ENCODE peak calls at places on chromosome 1, in eight cellular contexts. S, Q, K, I, Y, A, W and O are unnamed samples.
A peak's percentile ranks its signal among the peaks of the same experiment; 100 is the strongest.

GRCh38 chr1:36256558-36257374 is 32.5 kb downstream of the THRAP3 start:
- DNase-seq in S (no peak), Q (no peak), K (no peak), I (no peak), Y (no peak), A (no peak), W (no peak), O (no peak)

GRCh38 chr1:27545876-27546275 is 55.9 kb upstream of the WASF2 start:
- DNase-seq in S (no peak), Q (no peak), K (no peak), I (no peak), Y (no peak), A (no peak), W (no peak), O (no peak)

GRCh38 chr1:244060117-244060516 is 9.0 kb downstream of the ZBTB18 start:
- DNase-seq in S (no peak), Q (no peak), K (no peak), I (no peak), Y (no peak), A (no peak), W (no peak), O (no peak)

GRCh38 chr1:186183219-186183618 is 191.8 kb downstream of the TPR start:
- DNase-seq in S (no peak), Q (peak; percentile 41), K (no peak), I (peak; percentile 54), Y (no peak), A (no peak), W (no peak), O (no peak)

GRCh38 chr1:182476625-182477024 is 26.7 kb downstream of the RGSL1 start:
- DNase-seq in S (no peak), Q (no peak), K (no peak), I (no peak), Y (no peak), A (no peak), W (no peak), O (no peak)

GRCh38 chr1:231170875-231171274 is 9.0 kb downstream of the TRIM67 start:
- DNase-seq in S (no peak), Q (no peak), K (no peak), I (peak; percentile 33), Y (no peak), A (no peak), W (no peak), O (no peak)

GRCh38 chr1:71047635-71048607 is at the start of gene PTGER3:
- DNase-seq in S (peak; percentile 79), Q (peak; percentile 61), K (peak; percentile 95), I (no peak), Y (peak; percentile 75), A (peak; percentile 71), W (peak; percentile 57), O (peak; percentile 38)

GRCh38 chr1:191174298-191174697 is 696.6 kb upstream of the BRINP3 start:
- DNase-seq in S (no peak), Q (no peak), K (no peak), I (no peak), Y (no peak), A (no peak), W (no peak), O (no peak)

GRCh38 chr1:247324204-247324787 is 7.4 kb downstream of the ZNF496 start:
- DNase-seq in S (no peak), Q (no peak), K (no peak), I (no peak), Y (no peak), A (no peak), W (no peak), O (no peak)

GRCh38 chr1:203153989-203154821 is 21.4 kb downstream of the MYBPH start:
- DNase-seq in S (no peak), Q (no peak), K (no peak), I (no peak), Y (no peak), A (no peak), W (no peak), O (no peak)

GRCh38 chr1:28449904-28450303 is 55.9 kb upstream of the RCC1 start:
- DNase-seq in S (no peak), Q (no peak), K (no peak), I (no peak), Y (no peak), A (no peak), W (no peak), O (no peak)

GRCh38 chr1:111733183-111733995 is 5.8 kb downstream of the INKA2 start:
- DNase-seq in S (no peak), Q (peak; percentile 66), K (peak; percentile 77), I (peak; percentile 52), Y (no peak), A (peak; percentile 66), W (peak; percentile 42), O (no peak)

GRCh38 chr1:45679123-45679522 is 7.2 kb downstream of the GPBP1L1 start:
- DNase-seq in S (no peak), Q (no peak), K (no peak), I (no peak), Y (no peak), A (no peak), W (no peak), O (no peak)

DNA sequence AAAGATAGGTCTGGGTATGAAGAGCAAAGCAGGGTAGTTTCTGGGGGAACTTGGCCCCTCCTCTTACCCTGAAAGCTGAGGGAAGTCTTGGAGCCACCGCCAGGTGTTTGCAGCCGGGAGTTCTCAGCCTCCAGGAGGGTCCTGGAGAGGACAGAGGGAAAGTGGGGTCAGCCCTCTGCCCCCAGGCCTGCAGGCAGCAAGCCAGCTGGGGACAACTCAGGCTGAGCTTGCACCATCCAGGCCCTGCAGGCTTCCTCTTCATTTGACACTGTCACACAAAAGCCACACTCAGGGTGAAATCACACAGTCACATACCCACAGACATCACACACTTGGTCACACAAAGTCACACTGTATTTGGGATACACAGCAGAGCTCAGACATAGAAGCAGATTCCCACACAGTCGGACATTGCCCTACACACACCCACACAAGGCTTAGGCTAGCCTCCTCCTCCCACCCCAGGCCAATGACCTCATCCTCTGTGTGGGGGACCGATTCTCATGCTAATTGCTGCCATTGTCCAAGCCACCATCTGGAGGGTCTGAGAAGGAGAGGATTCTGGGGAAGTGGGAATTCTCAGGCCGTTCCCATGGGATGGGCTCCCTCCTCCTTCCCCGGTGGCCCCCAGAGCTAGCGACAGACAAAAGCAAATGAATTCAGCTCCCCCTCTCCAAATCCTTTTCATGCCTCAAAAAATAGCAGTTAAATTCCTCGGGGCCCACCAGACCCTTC is 3.7 kb downstream of the NES start:
- DNase-seq in S (no peak), Q (no peak), K (no peak), I (no peak), Y (peak; percentile 97), A (no peak), W (no peak), O (no peak)
- H3K27ac ChIP-seq in S (no peak overlapping the region), Q (peak overlapping the region; percentile 46), K (no peak overlapping the region), I (no peak overlapping the region), Y (peak overlapping the region; percentile 69), A (no peak overlapping the region), W (no peak overlapping the region), O (no peak overlapping the region)

DNA sequence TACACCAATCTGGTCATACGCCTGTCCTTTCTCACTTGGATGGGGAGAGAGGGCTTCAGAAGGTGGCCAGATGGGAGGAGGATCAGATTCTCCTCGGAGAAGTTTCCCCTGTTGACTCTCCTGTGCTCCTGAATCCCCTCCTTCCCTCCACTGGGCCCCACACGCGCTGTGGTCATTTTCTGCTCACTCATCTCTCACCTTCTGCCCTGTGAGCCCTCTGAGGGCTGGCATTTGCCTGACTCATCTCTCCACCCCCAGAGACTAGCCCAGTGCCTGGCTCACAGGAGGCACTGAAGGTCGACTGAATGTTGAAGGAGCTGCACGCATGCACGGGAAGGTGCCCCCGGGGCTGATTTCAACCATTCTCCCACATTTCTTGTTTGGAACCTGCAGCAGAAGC is 14.2 kb downstream of the ABCA4 start:
- DNase-seq in S (peak; percentile 35), Q (no peak), K (no peak), I (no peak), Y (no peak), A (no peak), W (no peak), O (no peak)
- H3K4me1 ChIP-seq in S (no peaks in the 10 kb centered on the region), Q (no peaks in the 10 kb centered on the region), K (no peaks in the 10 kb centered on the region), I (peaks cover 12% of the 10 kb centered on the region), Y (peaks cover 2% of the 10 kb centered on the region), A (no peaks in the 10 kb centered on the region), W (peaks cover 5% of the 10 kb centered on the region), O (no peaks in the 10 kb centered on the region)

DNA sequence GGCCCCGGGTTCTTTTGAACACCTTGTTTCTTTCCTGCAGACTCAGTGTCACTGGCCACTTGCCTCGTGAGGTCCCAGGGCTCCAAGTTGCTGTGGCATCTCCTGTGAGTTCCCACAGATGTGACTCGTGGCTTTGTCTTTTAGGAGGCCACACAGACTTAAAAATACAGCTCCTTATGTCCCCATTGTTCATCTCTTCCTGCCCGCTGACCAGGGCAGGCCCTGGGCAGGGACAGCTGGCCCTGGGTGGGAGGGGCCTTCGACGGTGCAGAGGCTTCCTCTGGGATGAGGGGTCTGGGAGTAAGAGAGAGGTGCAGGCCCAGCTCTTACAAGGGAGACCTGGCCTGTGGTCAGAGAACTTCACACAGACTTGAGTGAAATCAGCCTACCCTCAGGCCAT is 15.6 kb downstream of the LDLRAP1 start:
- DNase-seq in S (no peak), Q (no peak), K (no peak), I (no peak), Y (no peak), A (no peak), W (no peak), O (no peak)
- H3K27ac ChIP-seq in S (no peak overlapping the region), Q (peak overlapping the region; percentile 53), K (no peak overlapping the region), I (no peak overlapping the region), Y (no peak overlapping the region), A (no peak overlapping the region), W (peak overlapping the region; percentile 55), O (no peak overlapping the region)

DNA sequence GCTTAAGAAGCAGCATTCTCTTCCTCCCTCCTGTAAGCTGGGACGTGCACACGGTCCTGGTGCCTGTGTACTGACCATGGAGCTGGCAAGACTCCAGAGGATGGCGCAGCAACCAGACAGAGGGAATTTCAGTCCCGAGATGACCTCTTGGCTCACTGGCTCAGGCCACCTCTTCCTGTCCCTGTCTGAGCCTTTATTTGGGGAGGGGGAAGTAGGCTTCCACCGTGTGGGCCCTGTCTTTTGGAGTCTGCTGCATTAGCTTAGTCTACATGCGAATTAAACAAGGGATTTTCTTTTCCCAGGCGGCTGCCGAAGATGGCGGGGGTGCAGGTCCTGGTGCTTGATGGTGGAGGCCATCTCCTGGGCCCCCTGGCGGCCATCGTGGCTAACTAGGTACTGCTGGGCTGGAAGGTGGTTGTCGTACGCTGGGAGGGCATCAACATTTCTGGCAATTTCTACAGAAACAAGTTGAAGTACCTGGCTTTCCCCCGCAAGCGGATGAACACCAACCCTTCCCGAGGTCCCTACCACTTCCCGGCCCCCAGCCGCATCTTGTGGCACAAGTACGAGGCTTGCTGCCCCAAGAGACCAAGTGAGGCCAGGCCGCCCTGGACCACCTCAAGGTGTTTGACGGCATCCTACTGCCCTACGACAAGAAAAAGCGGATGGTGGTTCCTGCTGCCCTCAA is 10.2 kb downstream of the IL24 start:
- DNase-seq in S (no peak), Q (peak; percentile 28), K (no peak), I (peak; percentile 67), Y (peak; percentile 54), A (no peak), W (no peak), O (no peak)
- H3K4me1 ChIP-seq in S (peaks cover 37% of the 10 kb centered on the region), Q (peaks cover 3% of the 10 kb centered on the region), K (no peaks in the 10 kb centered on the region), I (peaks cover 23% of the 10 kb centered on the region), Y (peaks cover 3% of the 10 kb centered on the region), A (peaks cover 2% of the 10 kb centered on the region), W (peaks cover 76% of the 10 kb centered on the region), O (peaks cover 77% of the 10 kb centered on the region)

GRCh38 chr1:121519042-121519755 is 334.4 kb downstream of the SRGAP2C start:
- DNase-seq in S (peak; percentile 92), Q (peak; percentile 40), K (peak; percentile 84), I (peak; percentile 70), Y (peak; percentile 91), A (peak; percentile 55), W (peak; percentile 89), O (peak; percentile 81)
- H3K27ac ChIP-seq in S (peak overlapping the region; percentile 80), Q (no peak overlapping the region), K (no peak overlapping the region), I (peak overlapping the region; percentile 97), Y (no peak overlapping the region), A (no peak overlapping the region), W (peak overlapping the region; percentile 70), O (peak overlapping the region; percentile 69)

GRCh38 chr1:14940285-14940890 is 213.2 kb upstream of the TMEM51 start:
- DNase-seq in S (no peak), Q (no peak), K (no peak), I (no peak), Y (no peak), A (no peak), W (no peak), O (no peak)
- H3K4me1 ChIP-seq in S (no peaks in the 10 kb centered on the region), Q (peaks cover 3% of the 10 kb centered on the region), K (no peaks in the 10 kb centered on the region), I (no peaks in the 10 kb centered on the region), Y (no peaks in the 10 kb centered on the region), A (no peaks in the 10 kb centered on the region), W (no peaks in the 10 kb centered on the region), O (no peaks in the 10 kb centered on the region)